ENCODE peak calls at places on chromosomes 6 and 20, in ten cellular contexts. R, J, H, Z, Q, M, U, V, A and I are unnamed samples.

GRCh38 chr6:130018292-130018829 is at the start of gene L3MBTL3:
- DNase-seq in R (peak), J (peak), H (peak), Z (peak), Q (peak), M (peak), U (peak), V (peak), A (peak), I (peak)

GRCh38 chr20:38298768-38299288 is 5.1 kb upstream of the BPI start:
- DNase-seq in R (peak), J (peak), H (peak), Z (peak), Q (no peak), M (peak), U (peak), V (peak), A (no peak), I (peak)

GRCh38 chr6:14664112-14664592 is 546.6 kb downstream of the CD83 start:
- DNase-seq in R (no peak), J (no peak), H (no peak), Z (no peak), Q (no peak), M (peak), U (peak), V (no peak), A (no peak), I (no peak)

GRCh38 chr6:16705403-16705993 is 55.8 kb downstream of the ATXN1 start:
- DNase-seq in R (no peak), J (no peak), H (no peak), Z (no peak), Q (no peak), M (no peak), U (no peak), V (no peak), A (no peak), I (no peak)

GRCh38 chr6:170443151-170443662 is 109.9 kb downstream of the PSMB1 start:
- DNase-seq in R (no peak), J (no peak), H (no peak), Z (no peak), Q (no peak), M (peak), U (no peak), V (no peak), A (no peak), I (no peak)

GRCh38 chr6:53159558-53159957 is 10.9 kb upstream of the GCM1 start:
- DNase-seq in R (no peak), J (no peak), H (peak), Z (peak), Q (no peak), M (no peak), U (no peak), V (no peak), A (no peak), I (no peak)

GRCh38 chr20:32966881-32967781 is 37.1 kb downstream of the SUN5 start:
- DNase-seq in R (no peak), J (no peak), H (no peak), Z (no peak), Q (no peak), M (no peak), U (peak), V (no peak), A (no peak), I (no peak)

GRCh38 chr6:90268178-90268577 is 28.5 kb downstream of the BACH2 start:
- DNase-seq in R (no peak), J (no peak), H (no peak), Z (no peak), Q (no peak), M (no peak), U (no peak), V (no peak), A (no peak), I (no peak)

GRCh38 chr6:142647436-142648389 is 297.3 kb downstream of the HIVEP2 start:
- DNase-seq in R (no peak), J (no peak), H (no peak), Z (no peak), Q (no peak), M (no peak), U (no peak), V (no peak), A (no peak), I (no peak)

GRCh38 chr6:150576651-150577226 is 22.9 kb upstream of the PLEKHG1 start:
- DNase-seq in R (no peak), J (no peak), H (no peak), Z (no peak), Q (no peak), M (no peak), U (no peak), V (no peak), A (no peak), I (no peak)

GRCh38 chr6:6918216-6918983 is 189.4 kb upstream of the RREB1 start:
- DNase-seq in R (no peak), J (no peak), H (peak), Z (peak), Q (peak), M (no peak), U (no peak), V (peak), A (no peak), I (peak)

GRCh38 chr6:136550330-136551071 is at the start of gene MAP7:
- DNase-seq in R (peak), J (peak), H (peak), Z (peak), Q (peak), M (peak), U (peak), V (no peak), A (peak), I (no peak)

GRCh38 chr6:12474167-12475140 is 184.3 kb downstream of the EDN1 start:
- DNase-seq in R (no peak), J (no peak), H (peak), Z (peak), Q (no peak), M (no peak), U (no peak), V (no peak), A (no peak), I (no peak)

GRCh38 chr6:81988446-81988845 is 236.0 kb upstream of the TENT5A start:
- DNase-seq in R (no peak), J (no peak), H (no peak), Z (no peak), Q (no peak), M (no peak), U (no peak), V (no peak), A (no peak), I (no peak)

GRCh38 chr20:30500829-30501440 is 756.5 kb upstream of the DEFB115 start:
- DNase-seq in R (no peak), J (no peak), H (no peak), Z (no peak), Q (no peak), M (no peak), U (no peak), V (no peak), A (no peak), I (no peak)

GRCh38 chr6:136249336-136249735 is 775 bp downstream of the MTFR2 start:
- DNase-seq in R (no peak), J (no peak), H (no peak), Z (peak), Q (no peak), M (no peak), U (no peak), V (no peak), A (no peak), I (no peak)

GRCh38 chr6:44024597-44025219 is 102.5 kb downstream of the MRPL14 start:
- DNase-seq in R (peak), J (peak), H (no peak), Z (no peak), Q (no peak), M (peak), U (peak), V (no peak), A (no peak), I (no peak)

GRCh38 chr20:31943052-31943471 is 8.8 kb downstream of the PDRG1 start:
- DNase-seq in R (no peak), J (no peak), H (no peak), Z (no peak), Q (no peak), M (no peak), U (peak), V (no peak), A (no peak), I (no peak)

DNA sequence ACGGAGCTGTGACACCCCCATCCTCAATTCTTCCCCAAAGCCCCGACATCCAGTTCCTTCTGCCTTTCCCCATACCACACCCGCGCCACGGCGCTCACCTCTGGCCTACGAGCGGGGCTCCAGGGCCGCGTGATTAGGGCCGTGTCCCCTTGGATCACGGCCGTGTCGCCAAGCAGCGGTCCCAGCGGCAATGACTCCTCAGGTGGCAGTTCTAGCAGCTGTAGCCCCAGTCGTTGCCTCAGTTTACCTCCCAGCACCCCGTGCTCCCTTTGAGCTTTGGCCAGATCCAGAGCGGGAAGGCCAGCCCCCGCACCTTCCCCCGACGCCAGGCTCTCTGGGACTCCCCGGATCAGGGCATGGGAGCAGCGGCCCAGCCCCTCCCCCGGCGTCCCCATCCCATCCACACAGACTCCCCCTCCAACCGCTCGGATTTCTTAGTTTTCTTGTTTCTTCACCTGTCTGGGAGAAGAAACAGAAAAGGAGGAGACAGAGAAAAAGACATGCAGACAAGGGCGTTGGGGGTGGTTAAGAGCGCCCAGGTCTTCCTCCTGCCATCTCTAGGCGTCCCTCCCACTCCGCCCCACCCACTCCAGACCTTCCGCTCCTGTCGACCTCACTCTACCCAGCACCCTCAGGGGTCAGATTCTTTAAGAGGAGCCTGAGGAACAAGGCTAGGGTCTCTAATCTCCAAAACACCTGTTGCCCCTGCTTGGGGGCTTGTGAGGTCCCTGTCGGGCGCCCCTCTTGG is at the start of gene DDAH2:
- DNase-seq in R (peak), J (no peak), H (no peak), Z (no peak), Q (no peak), M (peak), U (peak), V (no peak), A (no peak), I (no peak)
- TF ChIP-seq CTCF in R (peak), J (peak), H (peak), Z (peak), Q (no peak), M (peak), U (no peak), V (no peak), A (peak), I (no peak)

GRCh38 chr6:139173822-139174221 is 38.9 kb downstream of the HECA start:
- DNase-seq in R (no peak), J (no peak), H (no peak), Z (no peak), Q (no peak), M (no peak), U (no peak), V (no peak), A (no peak), I (no peak)

GRCh38 chr6:139175389-139175788 is 40.5 kb downstream of the HECA start:
- DNase-seq in R (no peak), J (no peak), H (no peak), Z (no peak), Q (no peak), M (no peak), U (no peak), V (peak), A (no peak), I (no peak)

GRCh38 chr6:139172151-139172550 is 37.3 kb downstream of the HECA start:
- DNase-seq in R (no peak), J (no peak), H (no peak), Z (no peak), Q (no peak), M (no peak), U (no peak), V (no peak), A (no peak), I (no peak)

GRCh38 chr6:139172567-139172966 is 37.7 kb downstream of the HECA start:
- DNase-seq in R (no peak), J (no peak), H (no peak), Z (peak), Q (no peak), M (no peak), U (no peak), V (no peak), A (no peak), I (no peak)

GRCh38 chr6:139173172-139173571 is 38.3 kb downstream of the HECA start:
- DNase-seq in R (no peak), J (no peak), H (no peak), Z (peak), Q (no peak), M (no peak), U (no peak), V (no peak), A (no peak), I (no peak)
- TF ChIP-seq CTCF in R (no peak), J (no peak), H (no peak), Z (no peak), Q (no peak), M (no peak), U (no peak), V (no peak), A (no peak), I (no peak)

GRCh38 chr6:63571883-63572732 is at the start of the genes LOC128125822 and PTP4A1:
- DNase-seq in R (peak), J (peak), H (peak), Z (peak), Q (peak), M (peak), U (peak), V (peak), A (peak), I (peak)
- TF ChIP-seq CTCF in R (no peak), J (no peak), H (no peak), Z (no peak), Q (no peak), M (no peak), U (no peak), V (no peak), A (no peak), I (no peak)

GRCh38 chr6:161554883-161555282 is 281.0 kb upstream of the AGPAT4 start:
- DNase-seq in R (no peak), J (no peak), H (no peak), Z (no peak), Q (no peak), M (no peak), U (no peak), V (no peak), A (no peak), I (no peak)

GRCh38 chr6:161561938-161562337 is 288.1 kb upstream of the AGPAT4 start:
- DNase-seq in R (no peak), J (no peak), H (peak), Z (no peak), Q (no peak), M (no peak), U (no peak), V (no peak), A (no peak), I (no peak)

DNA sequence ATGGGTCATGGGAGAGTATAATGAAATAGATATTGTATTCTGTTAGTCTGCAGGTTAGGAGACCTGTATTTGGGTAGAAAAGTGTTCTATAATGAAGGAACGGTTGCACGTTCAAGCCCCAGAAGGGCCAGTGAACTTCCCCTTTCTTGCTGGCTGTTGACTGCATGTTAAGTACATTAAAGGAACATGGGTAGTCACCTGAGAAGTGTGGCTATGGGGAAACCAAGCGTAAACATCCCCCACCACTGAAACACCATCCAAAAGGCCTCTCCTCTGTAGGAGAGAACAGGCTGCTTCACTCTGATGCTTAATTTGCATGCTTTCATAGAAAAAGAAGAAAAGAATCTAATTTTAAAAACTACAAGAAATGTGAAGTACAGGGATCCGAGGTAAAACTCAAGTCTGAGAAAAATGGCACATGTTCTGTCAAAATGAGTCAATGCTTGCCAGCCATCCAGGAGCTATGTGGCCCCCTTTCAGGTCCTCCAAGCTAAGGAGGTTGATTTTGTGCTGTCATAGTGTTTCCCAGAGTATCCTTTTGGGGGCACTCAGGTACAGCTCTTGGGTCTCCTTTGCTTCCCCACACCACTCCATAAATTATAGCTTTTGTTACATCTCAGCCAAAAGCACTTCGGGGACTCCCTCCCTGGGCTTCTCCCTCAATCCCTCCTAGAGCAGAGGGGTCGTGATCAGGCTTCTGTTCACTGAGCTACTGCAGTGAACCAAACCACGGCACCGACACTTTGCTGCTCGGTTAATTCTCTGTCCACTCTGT is 283.7 kb upstream of the AGPAT4 start:
- DNase-seq in R (no peak), J (no peak), H (no peak), Z (no peak), Q (no peak), M (no peak), U (no peak), V (no peak), A (no peak), I (no peak)
- TF ChIP-seq CTCF in R (no peak), J (no peak), H (no peak), Z (no peak), Q (no peak), M (no peak), U (no peak), V (no peak), A (peak), I (no peak)

DNA sequence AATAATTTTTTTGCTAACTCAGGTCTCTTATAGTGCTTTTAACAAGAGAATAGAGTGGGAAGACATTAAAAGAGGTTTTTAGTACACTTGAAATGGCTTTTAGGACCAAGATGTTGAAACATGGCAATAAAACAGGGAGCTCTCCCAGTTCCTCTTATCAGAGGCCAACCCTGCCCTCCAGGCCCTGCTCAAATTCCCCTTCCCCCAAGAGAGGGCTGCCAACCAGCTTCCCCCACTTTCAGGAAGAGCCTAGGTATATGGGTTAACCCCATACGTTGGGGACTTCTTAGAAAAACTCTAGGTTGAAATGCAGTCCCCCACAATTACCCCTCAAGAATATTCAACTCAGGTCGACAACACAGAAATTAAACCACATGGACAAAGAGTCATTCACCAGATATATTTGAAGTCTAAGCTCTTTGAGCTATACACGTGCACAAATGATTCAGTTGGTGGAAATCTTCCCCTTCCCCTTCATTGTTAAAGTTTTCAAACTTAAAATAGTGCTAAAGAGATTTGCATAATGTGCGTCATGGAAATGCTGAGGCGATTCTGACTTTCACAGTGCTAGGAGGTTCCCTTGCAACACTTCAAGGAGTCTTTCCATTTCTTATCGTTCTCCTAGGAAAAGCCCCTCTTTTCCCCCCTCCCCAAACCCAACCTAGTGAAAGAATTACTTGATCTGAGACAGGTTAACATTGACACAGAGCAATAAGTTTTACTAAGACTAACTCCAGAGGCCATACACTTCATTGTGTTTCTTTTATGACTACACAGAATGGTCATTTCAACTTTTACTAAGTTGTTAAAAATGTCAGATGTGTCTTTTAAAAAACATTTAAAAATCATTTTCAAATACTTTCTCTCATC is 49.8 kb upstream of the ENPP5 start:
- DNase-seq in R (no peak), J (no peak), H (no peak), Z (no peak), Q (no peak), M (no peak), U (no peak), V (no peak), A (no peak), I (no peak)
- TF ChIP-seq CTCF in R (no peak), J (no peak), H (no peak), Z (no peak), Q (no peak), M (no peak), U (no peak), V (no peak), A (no peak), I (no peak)

GRCh38 chr6:106520711-106521367 is 108.5 kb downstream of the RTN4IP1 start:
- DNase-seq in R (peak), J (peak), H (no peak), Z (no peak), Q (no peak), M (peak), U (no peak), V (peak), A (no peak), I (peak)
- TF ChIP-seq CTCF in R (no peak), J (no peak), H (no peak), Z (no peak), Q (no peak), M (no peak), U (no peak), V (no peak), A (no peak), I (no peak)

DNA sequence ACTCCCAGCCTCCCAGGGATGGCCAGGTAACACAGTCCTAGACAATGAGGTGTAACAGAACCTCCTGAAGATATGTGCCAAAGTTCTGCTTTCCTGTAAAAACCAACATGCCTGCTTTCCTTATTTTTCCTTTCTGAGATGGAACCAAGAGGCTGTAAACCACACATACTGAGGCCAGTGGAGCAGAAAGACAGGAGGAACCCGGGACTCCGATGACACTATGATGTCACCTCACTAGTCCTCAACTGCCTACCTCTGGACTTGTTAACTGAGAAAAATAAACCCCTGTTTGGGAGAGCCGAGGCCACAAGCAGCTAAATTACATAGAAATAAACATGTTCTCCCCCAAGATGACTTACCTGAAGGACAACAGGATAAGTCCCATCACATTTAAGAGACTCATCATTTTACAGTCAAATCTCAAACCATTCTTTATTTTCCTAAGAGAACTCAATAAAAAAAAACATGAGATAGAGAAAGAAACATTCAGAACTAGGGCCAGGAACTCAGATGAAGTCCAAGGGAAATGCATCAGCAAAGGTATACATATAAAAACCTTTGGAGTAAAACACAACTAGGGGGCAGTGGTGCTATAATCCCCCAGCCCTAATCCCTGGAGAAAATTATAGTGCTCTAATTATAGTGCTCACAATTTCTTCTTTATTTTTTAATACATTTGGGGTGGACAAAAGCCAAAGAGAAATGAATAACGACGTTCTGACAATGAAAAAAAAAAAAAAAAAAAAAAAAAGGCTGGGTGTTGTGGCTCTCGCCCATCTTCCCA is 100.4 kb upstream of the EMILIN3 start:
- DNase-seq in R (no peak), J (no peak), H (no peak), Z (no peak), Q (no peak), M (no peak), U (no peak), V (no peak), A (no peak), I (no peak)
- TF ChIP-seq CTCF in R (no peak), J (no peak), H (no peak), Z (no peak), Q (no peak), M (no peak), U (no peak), V (no peak), A (no peak), I (no peak)